ENCODE peak calls at places on chromosomes 7 and 10, in seven cellular contexts. F is SW 1271; T is iPS-NIHi11; A is activated T-helper 9 cell treated with anti-CD3 and anti-CD28 coated beads, Interleukin-2, amount 50 U/mL, for 16 hours; G is AG09309; E is stimulated activated CD8-positive, alpha-beta memory T cell treated with anti-CD3 and anti-CD28 coated beads, Interleukin-15, amount 100 ng/mL, for 48 hours; K is activated CD4-positive, alpha-beta T cell treated with anti-CD3 and anti-CD28 coated beads for 48 hours. U is an unnamed sample.

GRCh38 chr7:123054357-123055133 is 59.0 kb upstream of the TAS2R16 start:
- DNase-seq in F (no peak), T (no peak), A (no peak), G (no peak), E (no peak), K (no peak), U (no peak)

GRCh38 chr10:77301305-77301730 is 336.3 kb downstream of the KCNMA1 start:
- DNase-seq in F (no peak), T (no peak), A (no peak), G (peak; percentile 25), E (no peak), K (no peak), U (no peak)

GRCh38 chr10:62744136-62744535 is 60.4 kb upstream of the ADO start:
- DNase-seq in F (no peak), T (no peak), A (no peak), G (no peak), E (no peak), K (no peak), U (no peak)

GRCh38 chr10:3801558-3802192 is 16.7 kb upstream of the KLF6 start:
- DNase-seq in F (no peak), T (no peak), A (no peak), G (no peak), E (no peak), K (no peak), U (no peak)

GRCh38 chr10:77716943-77717735 is 79.5 kb upstream of the KCNMA1 start:
- DNase-seq in F (no peak), T (no peak), A (no peak), G (no peak), E (no peak), K (no peak), U (no peak)

GRCh38 chr10:128121750-128122412 is 4.3 kb downstream of the MKI67 start:
- DNase-seq in F (no peak), T (no peak), A (no peak), G (no peak), E (no peak), K (no peak), U (no peak)

GRCh38 chr7:104943502-104944343 is 70.3 kb upstream of the KMT2E start:
- DNase-seq in F (no peak), T (peak; percentile 33), A (peak; percentile 40), G (no peak), E (peak; percentile 72), K (peak; percentile 88), U (peak; percentile 85)

GRCh38 chr7:44449531-44449930 is 40.9 kb downstream of the NUDCD3 start:
- DNase-seq in F (no peak), T (no peak), A (no peak), G (no peak), E (no peak), K (no peak), U (no peak)

GRCh38 chr7:132030883-132031282 is 474.5 kb upstream of the PODXL start:
- DNase-seq in F (no peak), T (no peak), A (no peak), G (no peak), E (no peak), K (no peak), U (peak; percentile 55)

U was measured in thyroid gland.